ENCODE peak calls at places on chromosomes 4 and X, in eight cellular contexts. A is prostate gland, V is HCT116, T is upper lobe of left lung, H is Panc1, L is SK-N-SH, J is GM12891, M is stomach. W is an unnamed sample.

GRCh38 chr4:128355301-128355700 is 67.7 kb upstream of the PGRMC2 start:
- DNase-seq in A (no peak), V (no peak), T (no peak), H (no peak), L (peak; percentile 52), J (no peak), M (no peak), W (peak; percentile 41)

GRCh38 chr4:21848001-21848400 is 100.6 kb downstream of the KCNIP4 start:
- DNase-seq in A (no peak), V (no peak), T (no peak), H (no peak), L (no peak), J (no peak), M (no peak), W (no peak)

GRCh38 chr4:16532240-16532990 is 306.1 kb upstream of the TAPT1 start:
- DNase-seq in A (no peak), V (no peak), T (no peak), H (no peak), L (no peak), J (no peak), M (no peak), W (peak; percentile 96)

GRCh38 chrX:42739258-42739657 is 38.7 kb downstream of the PPP1R2C start:
- DNase-seq in A (no peak), V (no peak), T (no peak), H (no peak), L (no peak), J (no peak), M (no peak), W (peak; percentile 73)

GRCh38 chr4:78799551-78800495 is 23.7 kb downstream of the BMP2K start:
- DNase-seq in A (no peak), V (no peak), T (no peak), H (no peak), L (no peak), J (no peak), M (no peak), W (no peak)

GRCh38 chr4:60582167-60582566 is 618.0 kb upstream of the ADGRL3 start:
- DNase-seq in A (no peak), V (no peak), T (no peak), H (no peak), L (no peak), J (no peak), M (no peak), W (no peak)

GRCh38 chr4:94345267-94345666 is 2.6 kb upstream of the HPGDS start:
- DNase-seq in A (no peak), V (no peak), T (no peak), H (no peak), L (no peak), J (no peak), M (no peak), W (no peak)

GRCh38 chr4:304987-305680 is at the start of gene ZNF732:
- DNase-seq in A (peak; percentile 36), V (no peak), T (peak; percentile 72), H (no peak), L (peak; percentile 88), J (no peak), M (no peak), W (peak; percentile 27)

GRCh38 chr4:147409350-147409749 is 71.5 kb upstream of the EDNRA start:
- DNase-seq in A (no peak), V (no peak), T (no peak), H (no peak), L (no peak), J (no peak), M (no peak), W (no peak)

GRCh38 chrX:13092455-13092941 is 48.1 kb upstream of the FAM9C start:
- DNase-seq in A (no peak), V (no peak), T (no peak), H (no peak), L (no peak), J (no peak), M (peak; percentile 48), W (no peak)

GRCh38 chrX:115679460-115679859 is 118.5 kb downstream of the PLS3 start:
- DNase-seq in A (no peak), V (peak; percentile 7), T (no peak), H (no peak), L (peak; percentile 61), J (no peak), M (no peak), W (peak; percentile 38)

GRCh38 chrX:2898861-2899512 is 30.2 kb downstream of the ARSD start:
- DNase-seq in A (peak; percentile 33), V (no peak), T (no peak), H (no peak), L (no peak), J (no peak), M (peak; percentile 68), W (no peak)

GRCh38 chr4:93767917-93768316 is 60.6 kb upstream of the ATOH1 start:
- DNase-seq in A (no peak), V (no peak), T (no peak), H (no peak), L (no peak), J (no peak), M (no peak), W (no peak)

GRCh38 chrX:149630681-149631292 is 805 bp downstream of the TMEM185A start:
- DNase-seq in A (no peak), V (no peak), T (no peak), H (no peak), L (peak; percentile 37), J (no peak), M (no peak), W (peak; percentile 58)

GRCh38 chr4:10625130-10625529 is 59.4 kb downstream of the CLNK start:
- DNase-seq in A (no peak), V (no peak), T (no peak), H (no peak), L (no peak), J (no peak), M (peak; percentile 26), W (no peak)

GRCh38 chr4:152630361-152630760 is 49.4 kb downstream of the TMEM154 start:
- DNase-seq in A (no peak), V (no peak), T (no peak), H (no peak), L (no peak), J (no peak), M (no peak), W (no peak)

GRCh38 chr4:168835880-168836454 is 174.1 kb downstream of the CBR4 start:
- DNase-seq in A (no peak), V (no peak), T (no peak), H (no peak), L (no peak), J (no peak), M (no peak), W (no peak)
- TF ChIP-seq POLR2AphosphoS5 in A (peak; percentile 86), V (no peak), T (no peak), H (no peak), L (no peak), J (no peak), M (peak; percentile 46), W (no peak)

GRCh38 chrX:153934473-153935325 is at the start of gene NAA10:
- DNase-seq in A (peak; percentile 49), V (no peak), T (peak; percentile 95), H (no peak), L (peak; percentile 98), J (peak; percentile 82), M (peak; percentile 80), W (peak; percentile 62)

GRCh38 chrX:153937056-153937455 is 2.2 kb upstream of the NAA10 start:
- DNase-seq in A (no peak), V (no peak), T (no peak), H (no peak), L (no peak), J (no peak), M (no peak), W (no peak)

GRCh38 chrX:153938226-153938786 is 3.5 kb upstream of the NAA10 start:
- DNase-seq in A (no peak), V (no peak), T (no peak), H (no peak), L (no peak), J (no peak), M (no peak), W (no peak)

GRCh38 chrX:153933751-153934472 is 925 bp downstream of the NAA10 start:
- DNase-seq in A (no peak), V (no peak), T (no peak), H (no peak), L (no peak), J (no peak), M (no peak), W (no peak)

DNA sequence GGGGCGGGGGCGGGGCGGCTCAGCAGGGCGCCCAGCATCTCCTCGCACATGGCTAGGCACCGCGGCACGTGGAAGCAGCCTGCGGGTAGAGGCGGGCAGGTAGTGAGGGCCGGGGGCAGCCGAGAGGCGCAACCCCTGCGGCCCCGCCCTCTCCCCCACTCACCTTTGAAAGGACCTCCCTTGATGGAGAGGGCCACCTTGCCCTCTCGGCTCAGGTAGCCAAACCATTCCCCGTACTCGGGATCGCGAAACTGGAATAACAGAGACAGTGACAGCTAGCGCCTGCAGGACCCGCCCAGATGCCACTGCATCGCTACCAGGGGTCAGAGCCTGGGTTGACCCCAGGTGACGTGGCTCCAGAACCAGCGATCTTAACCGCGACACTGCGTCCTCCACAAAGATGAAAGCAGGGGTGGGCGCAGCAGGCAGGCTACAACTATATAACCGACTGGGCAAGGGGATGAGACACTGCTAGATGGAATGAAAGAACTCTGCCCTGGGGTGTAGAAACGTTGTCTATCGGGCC is 552 bp upstream of the NAA10 start:
- DNase-seq in A (no peak), V (no peak), T (no peak), H (no peak), L (no peak), J (no peak), M (no peak), W (no peak)
- TF ChIP-seq POLR2AphosphoS5 in A (no peak), V (no peak), T (no peak), H (no peak), L (no peak), J (no peak), M (no peak), W (no peak)

GRCh38 chr4:5812506-5813229 is 80.2 kb downstream of the CRMP1 start:
- DNase-seq in A (peak; percentile 11), V (peak; percentile 62), T (no peak), H (no peak), L (peak; percentile 58), J (peak; percentile 53), M (no peak), W (peak; percentile 36)
- TF ChIP-seq POLR2AphosphoS5 in A (no peak), V (no peak), T (no peak), H (no peak), L (no peak), J (no peak), M (peak; percentile 7), W (no peak)

DNA sequence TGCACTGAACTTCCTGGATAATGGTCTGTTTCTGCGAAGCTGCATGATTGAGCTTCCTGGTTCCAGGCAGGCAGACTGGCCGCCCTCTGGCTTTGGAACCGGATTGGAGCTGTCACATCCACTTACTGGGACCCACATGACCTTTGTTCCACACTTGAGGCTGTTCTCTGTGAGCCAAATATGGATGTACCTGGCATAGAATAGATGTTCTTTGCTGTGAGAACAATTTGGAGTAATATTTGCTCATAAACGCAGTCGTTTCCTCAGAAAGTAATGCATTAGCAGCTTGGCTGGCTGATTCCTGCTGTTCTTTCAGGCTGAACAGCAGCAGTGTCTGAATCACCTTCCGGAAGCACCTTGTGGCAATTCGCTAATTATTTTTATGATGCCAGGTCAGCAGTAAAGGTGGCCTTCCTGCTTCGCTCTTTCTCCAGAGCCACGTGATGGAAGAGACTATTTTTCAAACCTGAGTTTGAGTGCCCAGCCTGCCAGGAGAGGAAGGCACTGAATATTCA is 78.1 kb upstream of the BOD1L1 start:
- DNase-seq in A (peak; percentile 40), V (no peak), T (no peak), H (peak; percentile 10), L (peak; percentile 24), J (no peak), M (no peak), W (peak; percentile 1)
- TF ChIP-seq POLR2AphosphoS5 in A (peak; percentile 29), V (no peak), T (no peak), H (no peak), L (no peak), J (no peak), M (no peak), W (no peak)